ENCODE peak calls at places on chromosomes 11 and 22, in four cellular contexts. Y, T, N and X are unnamed samples.

GRCh38 chr11:120125509-120125908 is 12.4 kb downstream of the TRIM29 start:
- DNase-seq in T (no peak), Y (no peak), N (no peak), X (no peak)

GRCh38 chr11:46390331-46391171 is 1.0 kb downstream of the CHRM4 start:
- DNase-seq in N (no peak), Y (peak; percentile 66), T (no peak), X (no peak)

GRCh38 chr11:134398644-134399292 is 13.3 kb downstream of the B3GAT1 start:
- DNase-seq in N (no peak), Y (no peak), T (no peak), X (no peak)

GRCh38 chr11:75813622-75814039 is 1.4 kb upstream of the UVRAG start:
- DNase-seq in N (no peak), Y (no peak), T (peak; percentile 20), X (no peak)

GRCh38 chr11:59173964-59174663 is 2.2 kb downstream of the DTX4 start:
- DNase-seq in Y (peak; percentile 89), N (no peak), T (peak; percentile 59), X (no peak)

GRCh38 chr22:19901577-19902244 is 39.9 kb upstream of the COMT start:
- DNase-seq in N (no peak), T (no peak), Y (peak; percentile 60), X (no peak)

GRCh38 chr11:85752890-85753581 is 57.9 kb downstream of the SYTL2 start:
- DNase-seq in N (no peak), T (no peak), Y (no peak), X (no peak)

GRCh38 chr11:64571410-64572091 is 19.5 kb upstream of the SLC22A12 start:
- DNase-seq in T (no peak), N (no peak), Y (peak; percentile 67), X (peak; percentile 43)

GRCh38 chr11:29019960-29020683 is 911.9 kb downstream of the METTL15 start:
- DNase-seq in N (peak; percentile 75), Y (peak; percentile 63), T (peak; percentile 66), X (peak; percentile 58)

GRCh38 chr11:60970369-60970774 is 1.1 kb upstream of the CD6 start:
- DNase-seq in Y (peak; percentile 85), T (peak; percentile 29), N (peak; percentile 38), X (peak; percentile 28)

GRCh38 chr22:45200862-45201511 is 37.3 kb downstream of the NUP50 start:
- DNase-seq in N (no peak), T (peak; percentile 98), Y (peak; percentile 78), X (peak; percentile 68)

DNA sequence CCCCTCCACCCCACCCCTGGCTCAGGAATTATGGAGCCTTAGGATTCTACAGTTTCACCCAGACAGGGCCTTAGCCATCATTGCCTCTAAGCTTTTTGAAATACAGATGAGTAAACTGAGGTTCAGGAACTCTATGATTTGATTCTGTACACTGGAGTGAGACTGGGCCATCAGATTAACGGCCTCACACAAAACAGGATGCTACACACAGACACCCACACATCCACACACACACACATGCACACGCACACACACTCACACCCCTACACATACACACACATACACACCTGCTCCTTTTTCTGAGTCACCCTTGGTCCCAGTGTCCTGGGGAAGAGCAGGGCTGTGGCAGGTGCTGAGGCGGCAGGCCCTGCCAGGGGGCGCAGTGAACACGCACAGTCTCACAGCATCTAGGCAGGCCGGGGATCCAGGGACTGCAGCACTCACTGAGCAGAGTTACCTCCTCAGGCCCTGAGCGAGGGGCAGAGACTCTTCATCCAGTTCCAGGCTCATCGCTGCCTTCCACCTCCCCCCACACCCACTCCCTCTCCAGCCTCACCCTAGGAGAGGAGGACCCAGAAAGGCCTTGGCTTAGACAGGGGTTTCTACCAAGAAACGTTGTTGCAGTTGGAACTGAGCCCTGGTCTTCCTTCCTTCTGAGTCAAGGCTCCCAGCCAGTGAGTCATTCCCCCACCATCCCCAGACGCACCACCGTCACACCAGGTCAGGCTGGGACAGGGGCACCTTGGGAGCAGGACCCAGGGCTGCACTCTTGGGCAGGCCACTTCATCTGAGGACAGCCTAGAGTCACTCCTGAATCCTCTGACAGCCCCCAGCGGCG is 89.8 kb upstream of the PARVA start:
- DNase-seq in T (peak; percentile 99), Y (peak; percentile 93), N (peak; percentile 95), X (peak; percentile 99)
- TF ChIP-seq CTCF in T (peak; percentile 60), Y (peak; percentile 84), N (peak; percentile 67), X (peak; percentile 54)

DNA sequence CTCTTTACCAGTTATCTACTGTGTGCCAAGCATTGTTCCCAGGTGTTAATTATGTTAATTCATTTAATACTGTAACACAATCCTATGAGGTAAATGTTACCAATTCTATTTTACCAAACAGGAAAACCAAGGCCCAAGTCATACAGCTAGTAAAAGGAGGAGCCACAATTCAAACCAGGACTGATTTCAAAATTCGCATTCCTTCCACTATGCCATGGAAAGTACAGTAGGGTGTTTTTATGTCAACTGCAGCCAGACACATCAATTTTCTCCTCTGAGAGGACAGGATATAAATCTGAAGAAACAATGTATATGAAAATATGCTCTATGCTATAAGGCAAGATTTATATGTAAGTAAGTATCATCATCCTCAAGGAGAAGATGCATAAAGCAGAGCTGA is 104.3 kb downstream of the RPL27A start:
- DNase-seq in N (no peak), Y (no peak), T (no peak), X (peak; percentile 40)
- TF ChIP-seq CTCF in N (no peak), Y (peak; percentile 56), T (peak; percentile 30), X (peak; percentile 26)

GRCh38 chr22:23857606-23858483 is at the start of gene SLC2A11:
- DNase-seq in N (peak; percentile 95), Y (peak; percentile 99), T (peak; percentile 97), X (peak; percentile 97)
- TF ChIP-seq CTCF in N (no peak), Y (peak; percentile 47), T (peak; percentile 31), X (peak; percentile 51)

GRCh38 chr11:121191787-121192186 is 90.7 kb downstream of the TECTA start:
- DNase-seq in T (no peak), N (no peak), Y (no peak), X (no peak)

GRCh38 chr11:121198491-121198890 is 94.1 kb upstream of the SC5D start:
- DNase-seq in N (no peak), T (no peak), Y (no peak), X (no peak)

GRCh38 chr11:121199516-121199915 is 93.1 kb upstream of the SC5D start:
- DNase-seq in Y (no peak), N (no peak), T (no peak), X (no peak)

GRCh38 chr11:121194731-121195596 is 93.9 kb downstream of the TECTA start:
- DNase-seq in N (peak; percentile 49), Y (peak; percentile 75), T (peak; percentile 64), X (peak; percentile 78)
- TF ChIP-seq CTCF in N (peak; percentile 73), Y (peak; percentile 89), T (peak; percentile 74), X (peak; percentile 77)

DNA sequence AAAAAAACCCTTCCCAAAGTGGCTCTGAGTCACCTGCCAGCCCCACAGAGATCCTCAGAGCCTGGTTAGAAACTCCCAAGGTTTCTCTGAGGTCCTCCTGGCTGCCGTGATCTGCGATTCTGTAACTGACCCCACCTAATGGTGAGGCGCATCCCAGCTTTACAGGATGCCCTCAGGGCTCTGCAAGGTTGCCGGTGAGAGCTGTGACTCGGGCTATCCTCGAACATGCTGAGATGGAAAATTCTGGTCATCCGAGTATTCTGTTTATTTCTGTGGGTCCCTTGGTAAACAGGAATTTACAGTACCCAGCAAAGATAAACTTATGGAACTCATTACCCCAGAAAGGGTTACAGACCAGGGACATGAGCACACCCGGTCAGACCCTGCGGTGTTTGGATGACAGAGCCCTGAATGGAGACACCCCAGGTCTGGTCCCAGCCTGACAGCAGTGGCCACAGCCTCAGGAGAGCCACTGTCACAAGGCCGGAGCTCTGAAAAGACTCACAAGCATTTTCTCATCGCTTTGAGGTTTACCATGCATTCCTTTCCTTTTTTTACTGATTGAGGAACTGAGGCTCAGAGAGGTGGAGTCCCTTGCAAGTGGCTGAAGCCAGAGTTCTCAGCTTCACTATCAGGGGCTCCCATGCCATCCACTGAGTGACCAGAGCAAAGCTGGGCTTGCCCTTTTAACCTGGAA is 22.2 kb downstream of the LIF start:
- DNase-seq in N (peak; percentile 94), Y (no peak), T (no peak), X (no peak)
- TF ChIP-seq CTCF in N (no peak), Y (peak; percentile 31), T (no peak), X (no peak)

GRCh38 chr11:811446-812245 is 1.9 kb downstream of the RPLP2 start:
- DNase-seq in Y (no peak), N (no peak), T (no peak), X (no peak)
- TF ChIP-seq CTCF in Y (no peak), N (no peak), T (peak; percentile 2), X (no peak)

GRCh38 chr22:21641795-21642583 is at the start of gene SDF2L1:
- DNase-seq in T (peak; percentile 99), N (peak; percentile 97), Y (peak; percentile 99), X (peak; percentile 98)

GRCh38 chr22:21640810-21641209 is 1.3 kb upstream of the SDF2L1 start:
- DNase-seq in N (no peak), Y (no peak), T (no peak), X (no peak)

GRCh38 chr22:21639359-21639758 is 2.7 kb upstream of the SDF2L1 start:
- DNase-seq in Y (no peak), T (no peak), N (no peak), X (no peak)

GRCh38 chr22:21642584-21643448 is 714 bp downstream of the SDF2L1 start:
- DNase-seq in Y (peak; percentile 90), T (peak; percentile 44), N (peak; percentile 66), X (peak; percentile 52)

GRCh38 chr22:21641417-21641794 is 696 bp upstream of the SDF2L1 start:
- DNase-seq in T (peak; percentile 55), Y (peak; percentile 83), N (peak; percentile 61), X (peak; percentile 61)
- TF ChIP-seq CTCF in T (peak; percentile 61), Y (peak; percentile 67), N (peak; percentile 56), X (peak; percentile 69)

DNA sequence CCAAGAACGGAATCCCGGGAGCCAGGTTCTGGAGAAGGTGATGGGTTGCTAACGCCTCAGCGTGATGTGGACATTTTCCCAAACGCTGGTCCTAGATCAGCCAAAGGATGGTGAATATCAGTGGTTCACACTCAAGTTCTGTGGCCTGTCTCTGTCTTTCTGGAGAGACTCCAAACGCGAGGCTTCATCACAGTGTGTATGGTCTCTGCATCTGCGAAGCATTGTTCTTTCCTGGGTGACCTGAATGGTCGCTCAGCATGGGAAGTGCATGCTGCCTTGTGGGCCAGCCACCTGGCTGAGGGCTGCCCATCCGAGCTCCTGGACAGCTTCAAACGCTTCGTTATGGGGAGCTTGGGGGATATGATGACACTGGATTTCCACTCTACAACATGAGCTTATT is 810.0 kb downstream of the TBC1D22A start:
- DNase-seq in Y (no peak), N (no peak), T (no peak), X (no peak)
- TF ChIP-seq CTCF in Y (no peak), N (no peak), T (no peak), X (no peak)